ENCODE peak calls at places on chromosomes 7 and 10, in six cellular contexts. One of them, this sample, is unnamed.

GRCh38 chr7:85475476-85475875 is 288.6 kb upstream of the SEMA3D start:
- DNase-seq in NCI-H345: no peak
- DNase-seq in EL: no peak
- DNase-seq in HFFc6: no peak
- DNase-seq in stimulated activated CD4-positive, alpha-beta T cell treated with anti-CD3 and anti-CD28 coated beads, TNF-alpha, amount 100 ng/mL, for 4 hours: no peak
- DNase-seq in T-cell: no peak
- DNase-seq in this sample: no peak

GRCh38 chr7:97731736-97732370 is at the start of gene TAC1:
- DNase-seq in NCI-H345: no peak
- DNase-seq in EL: no peak
- DNase-seq in HFFc6: no peak
- DNase-seq in stimulated activated CD4-positive, alpha-beta T cell treated with anti-CD3 and anti-CD28 coated beads, TNF-alpha, amount 100 ng/mL, for 4 hours: no peak
- DNase-seq in T-cell: no peak
- DNase-seq in this sample: no peak

GRCh38 chr10:3786295-3786981 is 1.4 kb upstream of the KLF6 start:
- DNase-seq in NCI-H345: no peak
- DNase-seq in EL: peak
- DNase-seq in HFFc6: no peak
- DNase-seq in stimulated activated CD4-positive, alpha-beta T cell treated with anti-CD3 and anti-CD28 coated beads, TNF-alpha, amount 100 ng/mL, for 4 hours: no peak
- DNase-seq in T-cell: peak
- DNase-seq in this sample: no peak

GRCh38 chr7:18426564-18427226 is 68.9 kb upstream of the HDAC9 start:
- DNase-seq in NCI-H345: no peak
- DNase-seq in EL: peak
- DNase-seq in HFFc6: peak
- DNase-seq in stimulated activated CD4-positive, alpha-beta T cell treated with anti-CD3 and anti-CD28 coated beads, TNF-alpha, amount 100 ng/mL, for 4 hours: no peak
- DNase-seq in T-cell: no peak
- DNase-seq in this sample: no peak

GRCh38 chr10:131789516-131789915 is 111.3 kb upstream of the PPP2R2D start:
- DNase-seq in NCI-H345: no peak
- DNase-seq in EL: no peak
- DNase-seq in HFFc6: no peak
- DNase-seq in stimulated activated CD4-positive, alpha-beta T cell treated with anti-CD3 and anti-CD28 coated beads, TNF-alpha, amount 100 ng/mL, for 4 hours: no peak
- DNase-seq in T-cell: no peak
- DNase-seq in this sample: no peak

GRCh38 chr7:105268511-105269392 is 120.0 kb downstream of the SRPK2 start:
- DNase-seq in NCI-H345: no peak
- DNase-seq in EL: peak
- DNase-seq in HFFc6: peak
- DNase-seq in stimulated activated CD4-positive, alpha-beta T cell treated with anti-CD3 and anti-CD28 coated beads, TNF-alpha, amount 100 ng/mL, for 4 hours: no peak
- DNase-seq in T-cell: peak
- DNase-seq in this sample: no peak

GRCh38 chr10:91034494-91035157 is 113.7 kb upstream of the ANKRD1 start:
- DNase-seq in NCI-H345: no peak
- DNase-seq in EL: peak
- DNase-seq in HFFc6: peak
- DNase-seq in stimulated activated CD4-positive, alpha-beta T cell treated with anti-CD3 and anti-CD28 coated beads, TNF-alpha, amount 100 ng/mL, for 4 hours: no peak
- DNase-seq in T-cell: no peak
- DNase-seq in this sample: no peak

GRCh38 chr7:34357068-34357467 is 300.9 kb upstream of the NPSR1 start:
- DNase-seq in NCI-H345: no peak
- DNase-seq in EL: no peak
- DNase-seq in HFFc6: no peak
- DNase-seq in stimulated activated CD4-positive, alpha-beta T cell treated with anti-CD3 and anti-CD28 coated beads, TNF-alpha, amount 100 ng/mL, for 4 hours: no peak
- DNase-seq in T-cell: no peak
- DNase-seq in this sample: no peak